ENCODE peak calls at places on chromosomes 1 and 21, in four cellular contexts. D is SK-N-SH, O is K562, E is GM12878. A is an unnamed sample.

GRCh38 chr1:118989006-118989736 is 1.0 kb upstream of the TBX15 start:
- DNase-seq in D (no peak), E (no peak), O (no peak), A (no peak)

GRCh38 chr21:39137248-39138186 is 45.7 kb downstream of the PSMG1 start:
- DNase-seq in D (peak; percentile 56), E (no peak), O (peak; percentile 32), A (peak; percentile 43)

GRCh38 chr1:19083081-19083480 is 126.6 kb upstream of the IFFO2 start:
- DNase-seq in D (no peak), E (no peak), O (no peak), A (no peak)

GRCh38 chr1:88763649-88764406 is 79.8 kb downstream of the PKN2 start:
- DNase-seq in E (no peak), O (no peak), D (no peak), A (no peak)

GRCh38 chr1:216502528-216503162 is 79.4 kb upstream of the USH2A start:
- DNase-seq in D (peak; percentile 60), O (no peak), E (no peak), A (no peak)

GRCh38 chr1:19605884-19606442 is 38.1 kb upstream of the NBL1 start:
- DNase-seq in D (no peak), E (no peak), O (no peak), A (no peak)

GRCh38 chr1:43634729-43635128 is 15.2 kb upstream of the KDM4A start:
- DNase-seq in E (no peak), O (peak; percentile 15), D (no peak), A (no peak)

GRCh38 chr1:227908366-227908765 is 39.4 kb downstream of the WNT9A start:
- DNase-seq in O (no peak), D (no peak), E (no peak), A (no peak)

GRCh38 chr1:228538831-228539230 is 51.6 kb downstream of the RNF187 start:
- DNase-seq in O (no peak), D (no peak), E (no peak), A (no peak)

GRCh38 chr1:46605242-46605641 is 1.2 kb upstream of the MKNK1 start:
- DNase-seq in D (no peak), O (no peak), E (no peak), A (no peak)

GRCh38 chr21:46182548-46183336 is 1.5 kb downstream of the SPATC1L start:
- DNase-seq in O (peak; percentile 85), E (no peak), D (no peak), A (no peak)

GRCh38 chr1:159009704-159010361 is at the start of gene IFI16:
- DNase-seq in E (peak; percentile 87), D (no peak), O (no peak), A (no peak)

GRCh38 chr1:58116284-58116683 is 430.2 kb downstream of the OMA1 start:
- DNase-seq in O (no peak), D (no peak), E (no peak), A (no peak)

GRCh38 chr1:182611787-182612186 is 7.6 kb upstream of the RGS16 start:
- DNase-seq in D (no peak), O (peak; percentile 38), E (no peak), A (no peak)

GRCh38 chr1:5722635-5723157 is 269.5 kb downstream of the NPHP4 start:
- DNase-seq in D (no peak), E (no peak), O (no peak), A (no peak)

GRCh38 chr1:78032964-78033796 is 12.6 kb upstream of the GIPC2 start:
- DNase-seq in O (no peak), D (no peak), E (no peak), A (no peak)

GRCh38 chr1:38029725-38030511 is 16.7 kb downstream of the POU3F1 start:
- DNase-seq in E (peak; percentile 75), D (peak; percentile 62), O (peak; percentile 44), A (no peak)

GRCh38 chr1:64163972-64164371 is 39.5 kb upstream of the UBE2U start:
- DNase-seq in E (no peak), O (no peak), D (peak; percentile 24), A (no peak)

GRCh38 chr1:221816899-221817298 is 75.0 kb upstream of the DUSP10 start:
- DNase-seq in O (no peak), E (no peak), D (no peak), A (no peak)

GRCh38 chr1:60833173-60833572 is 249.2 kb upstream of the NFIA start:
- DNase-seq in E (no peak), D (no peak), O (no peak), A (peak; percentile 41)

GRCh38 chr21:38925923-38926322 is 120.2 kb downstream of the ETS2 start:
- DNase-seq in E (no peak), D (no peak), O (no peak), A (no peak)

GRCh38 chr1:65284229-65284628 is 25.1 kb upstream of the DNAJC6 start:
- DNase-seq in O (no peak), E (no peak), D (no peak), A (no peak)

GRCh38 chr1:83065952-83066727 is 932.8 kb downstream of the TTLL7 start:
- DNase-seq in E (no peak), D (no peak), O (no peak), A (no peak)

GRCh38 chr1:119004781-119005180 is 16.6 kb upstream of the TBX15 start:
- DNase-seq in D (no peak), E (no peak), O (no peak), A (no peak)

GRCh38 chr1:78334952-78335351 is 155.8 kb upstream of the PTGFR start:
- DNase-seq in O (no peak), E (no peak), D (no peak), A (no peak)

GRCh38 chr1:173798078-173798477 is 26.4 kb upstream of the DARS2 start:
- DNase-seq in E (no peak), O (no peak), D (no peak), A (no peak)

GRCh38 chr1:169914534-169914933 is 20.8 kb upstream of the SCYL3 start:
- DNase-seq in E (no peak), D (no peak), O (no peak), A (no peak)

GRCh38 chr1:27968692-27969091 is 8.9 kb downstream of the XKR8 start:
- DNase-seq in O (no peak), D (no peak), E (no peak), A (no peak)

GRCh38 chr1:8462298-8462946 is 144.5 kb downstream of the SLC45A1 start:
- DNase-seq in D (no peak), E (no peak), O (no peak), A (no peak)

GRCh38 chr21:27277122-27277521 is 310.2 kb upstream of the ADAMTS5 start:
- DNase-seq in E (no peak), O (no peak), D (no peak), A (no peak)

GRCh38 chr1:39689214-39689613 is 2.0 kb downstream of the HPCAL4 start:
- DNase-seq in D (no peak), O (no peak), E (no peak), A (no peak)

GRCh38 chr1:180503274-180503862 is 991 bp upstream of the ACBD6 start:
- DNase-seq in O (no peak), E (no peak), D (peak; percentile 42), A (no peak)

GRCh38 chr21:43985690-43986251 is 26.3 kb upstream of the TRAPPC10 start:
- DNase-seq in E (no peak), D (peak; percentile 53), O (peak; percentile 63), A (no peak)
- TF ChIP-seq NFIC in E (no peak), D (no peak), O (no peak), A (no peak)

DNA sequence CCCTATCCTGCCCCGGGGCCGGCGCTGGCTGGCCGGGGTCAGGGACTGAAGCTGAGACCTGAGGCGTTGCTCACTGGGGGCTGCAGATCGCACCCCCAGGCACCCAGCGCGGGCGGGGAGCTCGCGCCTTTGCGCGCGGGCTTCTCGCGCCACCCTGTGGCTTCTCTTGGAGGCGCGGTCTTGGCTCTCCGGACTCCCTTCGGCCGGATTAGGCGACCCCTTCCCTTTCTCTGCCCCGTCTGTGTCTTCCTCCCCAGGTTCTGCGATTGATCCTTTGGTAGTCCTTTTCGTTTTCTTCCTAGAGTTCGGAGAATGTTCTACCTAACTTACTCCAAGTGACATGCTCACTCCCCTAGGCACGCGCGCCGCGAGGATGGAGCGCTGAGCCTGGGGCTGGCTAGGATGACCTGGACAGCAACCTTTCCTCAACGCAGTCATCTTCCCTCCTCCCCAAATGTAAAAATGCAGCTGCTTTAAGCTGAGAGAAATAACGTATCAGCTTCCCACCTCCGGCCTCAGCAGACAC is 489 bp upstream of the NTRK1 start:
- DNase-seq in E (no peak), D (peak; percentile 87), O (peak; percentile 80), A (no peak)
- TF ChIP-seq NFIC in E (no peak), D (no peak), O (no peak), A (no peak)

GRCh38 chr1:224639426-224639975 is 23.4 kb downstream of the CNIH3 start:
- DNase-seq in E (no peak), D (no peak), O (no peak), A (no peak)
- TF ChIP-seq NFIC in E (no peak), D (no peak), O (no peak), A (no peak)

GRCh38 chr1:23211955-23212354 is 5.3 kb downstream of the HTR1D start:
- DNase-seq in D (no peak), O (no peak), E (no peak), A (no peak)
- TF ChIP-seq NFIC in D (no peak), O (no peak), E (no peak), A (no peak)

DNA sequence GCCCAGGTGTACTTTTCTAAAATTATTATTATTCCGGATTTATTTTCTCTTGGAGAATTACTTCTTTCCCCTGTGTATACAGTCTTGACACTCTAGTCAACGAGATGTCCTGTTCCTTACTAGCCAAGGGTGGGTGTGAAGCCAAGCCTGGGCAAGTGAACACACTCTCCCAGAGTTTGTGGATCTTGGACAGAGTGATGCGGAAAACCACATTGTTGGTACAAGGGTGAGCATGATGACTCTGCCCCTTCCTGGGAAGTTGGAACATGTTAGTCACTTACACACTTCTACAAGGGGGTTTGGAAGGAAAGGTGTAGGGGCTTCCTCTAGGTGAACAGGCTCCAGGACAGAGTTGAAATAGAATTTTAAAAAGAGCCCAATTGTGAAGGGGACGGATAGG is 20.0 kb upstream of the RD3 start:
- DNase-seq in O (no peak), E (no peak), D (no peak), A (no peak)
- TF ChIP-seq NFIC in O (no peak), E (no peak), D (no peak), A (no peak)

GRCh38 chr1:53308512-53308911 is 19.4 kb downstream of the LRP8 start:
- DNase-seq in E (no peak), D (no peak), O (no peak), A (no peak)
- TF ChIP-seq NFIC in E (no peak), D (no peak), O (no peak), A (no peak)

DNA sequence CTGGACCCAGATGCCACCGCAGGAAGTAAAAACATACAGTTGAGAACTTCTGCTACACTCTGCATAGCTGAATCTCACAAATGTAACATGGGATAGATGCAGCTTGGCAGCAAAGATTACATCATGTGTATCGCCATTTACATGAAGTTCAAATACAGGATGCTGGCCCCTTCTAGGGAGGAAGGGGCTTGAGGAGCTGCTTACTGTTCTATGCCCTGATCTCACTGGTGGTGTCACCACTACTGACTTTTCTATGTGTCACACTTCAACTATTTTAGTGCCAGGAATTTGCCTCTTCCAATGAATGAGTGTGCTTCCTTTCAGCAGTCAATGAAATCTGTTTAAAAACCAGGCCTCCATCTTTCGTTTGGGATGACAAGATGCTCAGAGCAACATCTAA is 31.1 kb downstream of the MRAP start:
- DNase-seq in D (no peak), O (no peak), E (no peak), A (peak; percentile 27)
- TF ChIP-seq NFIC in D (no peak), O (no peak), E (no peak), A (no peak)

GRCh38 chr21:41970751-41971653 is 17.2 kb upstream of the C2CD2 start:
- DNase-seq in O (no peak), E (no peak), D (no peak), A (no peak)
- TF ChIP-seq NFIC in O (no peak), E (no peak), D (no peak), A (no peak)